ENCODE peak calls at places on chromosomes 5 and 9, in five cellular contexts. T is mammary epithelial cell, V is cardiac fibroblast, F is fibroblast of lung, I is Peyer's patch. Y is an unnamed sample.

GRCh38 chr5:31445041-31445600 is 86.8 kb downstream of the DROSHA start:
- DNase-seq in F (no peak), V (no peak), T (no peak), I (no peak), Y (no peak)

GRCh38 chr9:133990366-133991210 is 1.5 kb downstream of the VAV2 start:
- DNase-seq in V (peak), T (peak), F (peak), I (peak), Y (no peak)

GRCh38 chr9:89484475-89485404 is 13.2 kb downstream of the SEMA4D start:
- DNase-seq in F (no peak), T (no peak), V (no peak), I (no peak), Y (no peak)

GRCh38 chr5:170863646-170864045 is 1.8 kb downstream of the RANBP17 start:
- DNase-seq in I (no peak), T (no peak), F (peak), V (peak), Y (peak)

GRCh38 chr5:44299394-44299793 is 89.8 kb downstream of the FGF10 start:
- DNase-seq in V (no peak), T (no peak), I (no peak), F (no peak), Y (no peak)

GRCh38 chr9:13962006-13962405 is 351.9 kb downstream of the NFIB start:
- DNase-seq in T (no peak), F (no peak), I (no peak), V (no peak), Y (no peak)

GRCh38 chr5:159211712-159212111 is 2.4 kb upstream of the RNF145 start:
- DNase-seq in I (no peak), T (no peak), F (no peak), V (no peak), Y (no peak)

GRCh38 chr5:96079075-96079474 is 117.4 kb upstream of the ELL2 start:
- DNase-seq in T (peak), F (peak), I (no peak), V (peak), Y (peak)

GRCh38 chr5:93219641-93220145 is 361.3 kb downstream of the NR2F1-AS1 start:
- DNase-seq in I (no peak), V (peak), F (no peak), T (no peak), Y (no peak)

GRCh38 chr5:159702301-159702700 is 214.0 kb upstream of the ADRA1B start:
- DNase-seq in I (no peak), V (no peak), F (no peak), T (no peak), Y (no peak)

GRCh38 chr9:120869360-120869687 is 7.7 kb downstream of the PHF19 start:
- DNase-seq in F (no peak), I (no peak), T (no peak), V (no peak), Y (no peak)
- H3K4me3 ChIP-seq in F (peak), I (peak), T (peak), V (peak), Y (peak)

DNA sequence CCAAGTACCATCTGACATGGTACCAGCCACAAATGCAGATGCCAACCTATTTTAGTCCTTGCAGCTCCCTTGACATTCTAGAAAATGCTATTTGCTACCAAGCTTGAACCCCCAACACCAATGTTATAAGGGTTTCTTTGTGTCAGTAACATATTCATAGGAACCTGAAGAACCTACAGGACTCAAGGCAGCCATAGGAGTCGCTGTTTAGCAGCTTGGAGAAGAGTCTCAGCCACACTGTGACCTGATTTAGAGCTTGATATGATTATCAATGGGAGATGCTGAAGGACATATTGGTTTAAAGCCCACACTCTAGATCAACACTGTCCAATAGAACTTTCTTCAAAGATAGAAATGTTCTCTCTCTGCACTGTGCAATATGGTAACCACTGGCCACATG is 6.4 kb upstream of the ZFR start:
- DNase-seq in I (no peak), F (no peak), T (no peak), V (no peak), Y (no peak)
- TF ChIP-seq CTCF in I (no peak), F (no peak), T (peak), V (no peak), Y (no peak)

DNA sequence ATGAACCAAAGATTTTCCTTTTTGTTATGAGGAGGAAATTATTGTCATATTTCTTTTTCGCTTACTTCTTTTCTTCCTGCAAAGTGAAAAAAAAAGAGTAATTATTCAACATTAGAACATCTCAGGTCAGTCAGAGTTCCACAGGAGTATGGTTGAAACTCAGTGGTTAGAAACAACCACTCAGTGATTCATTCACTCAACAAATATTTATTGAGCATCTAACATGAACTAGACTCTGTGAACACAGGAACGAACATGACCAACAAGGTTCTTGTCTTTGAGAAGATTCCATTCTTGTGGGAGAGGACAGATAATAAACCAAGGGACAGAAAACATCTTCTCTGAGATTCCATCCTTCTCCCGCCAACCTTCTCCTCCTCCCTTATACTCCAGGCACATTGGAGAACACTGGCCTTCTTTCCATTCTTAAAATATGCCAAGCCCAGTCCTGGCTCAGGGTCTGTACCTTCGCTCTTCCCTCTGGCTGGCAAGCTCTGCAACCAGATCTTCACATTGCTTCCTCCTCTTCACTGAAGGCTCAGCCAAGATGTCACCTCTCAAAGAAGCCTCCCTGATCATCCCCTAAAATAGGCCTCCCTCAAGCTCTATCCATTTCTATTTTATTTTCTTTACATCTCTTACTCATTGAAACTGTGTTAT is 6.8 kb upstream of the GRAMD2B start:
- DNase-seq in F (peak), T (peak), V (peak), I (no peak), Y (no peak)
- H3K4me3 ChIP-seq in F (no peak), T (no peak), V (no peak), I (no peak), Y (no peak)

GRCh38 chr5:157323107-157323706 is 57.3 kb downstream of the CYFIP2 start:
- DNase-seq in F (no peak), V (no peak), T (no peak), I (no peak), Y (no peak)
- TF ChIP-seq CTCF in F (no peak), V (peak), T (no peak), I (no peak), Y (peak)

DNA sequence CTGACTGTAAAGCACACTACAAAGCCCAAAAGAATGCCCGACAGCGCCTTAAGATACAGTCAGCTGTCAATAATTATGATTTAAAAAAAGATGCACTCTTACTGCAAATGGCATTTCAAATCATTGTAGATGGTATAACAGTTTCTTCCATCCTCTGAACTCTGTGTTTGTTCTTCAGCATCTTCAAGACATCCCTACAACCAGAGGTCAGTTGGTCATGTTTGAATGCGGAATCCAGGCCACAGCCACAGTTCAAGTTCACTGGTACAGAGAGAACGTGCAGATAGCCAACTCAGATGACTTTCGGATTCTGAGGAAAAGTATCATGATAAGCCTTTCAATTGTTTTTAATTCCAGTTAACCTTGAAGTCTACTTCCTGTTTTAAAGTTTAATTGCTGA is 8.7 kb upstream of the MYOT start:
- DNase-seq in F (no peak), I (no peak), V (no peak), T (no peak), Y (no peak)
- H3K4me3 ChIP-seq in F (no peak), I (no peak), V (no peak), T (no peak), Y (no peak)

DNA sequence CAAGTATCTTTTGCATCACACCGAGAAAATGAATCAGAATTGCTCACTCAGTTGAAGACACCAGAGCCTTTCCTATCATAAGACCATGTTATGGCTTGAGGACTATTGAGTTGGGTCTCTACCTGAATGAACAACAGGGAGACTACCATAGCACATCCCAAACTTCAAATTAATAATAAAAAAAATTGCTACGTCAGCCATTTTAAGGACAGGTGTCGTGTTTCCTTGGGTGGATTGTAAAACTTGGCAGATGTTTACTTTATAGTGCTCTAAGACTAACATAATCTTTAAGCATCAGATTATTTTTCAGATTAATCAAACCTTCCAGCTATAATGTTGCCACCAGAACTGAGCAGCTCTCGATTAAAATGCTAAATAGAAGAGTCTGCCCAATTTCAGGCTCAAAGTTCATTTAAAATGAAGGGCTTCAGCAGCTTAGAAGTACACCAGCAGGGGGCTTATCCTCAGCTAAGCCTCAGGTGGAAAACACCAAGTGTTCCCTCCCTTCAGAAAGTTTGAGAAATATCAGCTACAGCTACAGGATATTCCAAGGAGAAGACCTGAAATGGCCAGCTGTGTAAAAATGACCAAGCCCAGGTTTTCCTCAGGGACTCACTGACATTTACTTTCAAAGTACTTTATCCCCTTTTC is 395.5 kb downstream of the DTWD2 start:
- DNase-seq in V (no peak), I (no peak), T (no peak), F (no peak), Y (no peak)
- TF ChIP-seq CTCF in V (no peak), I (no peak), T (peak), F (peak), Y (peak)

GRCh38 chr5:15236911-15237508 is 263.0 kb upstream of the FBXL7 start:
- DNase-seq in T (no peak), F (no peak), I (no peak), V (no peak), Y (no peak)
- H3K4me3 ChIP-seq in T (no peak), F (peak), I (no peak), V (no peak), Y (no peak)

GRCh38 chr9:120578614-120579013 is 1.4 kb downstream of the CDK5RAP2 start:
- DNase-seq in I (no peak), T (no peak), V (no peak), F (no peak), Y (no peak)

GRCh38 chr9:120579139-120579749 is 723 bp downstream of the CDK5RAP2 start:
- DNase-seq in T (peak), I (no peak), V (peak), F (no peak), Y (no peak)

GRCh38 chr9:120583958-120584369 is 4.0 kb upstream of the CDK5RAP2 start:
- DNase-seq in T (peak), F (peak), V (peak), I (no peak), Y (peak)

GRCh38 chr9:120580591-120580896 is 577 bp upstream of the CDK5RAP2 start:
- DNase-seq in T (no peak), F (no peak), I (no peak), V (no peak), Y (no peak)

GRCh38 chr9:120579750-120580590 is at the start of gene CDK5RAP2:
- DNase-seq in V (peak), F (peak), T (peak), I (peak), Y (peak)
- TF ChIP-seq CTCF in V (no peak), F (no peak), T (no peak), I (no peak), Y (no peak)